ENCODE peak calls at places on chromosomes 6 and 20, in seven cellular contexts. I is HCT116, E is SK-N-SH, K is H1, X is K562, P is HepG2, M is GM12878. S is an unnamed sample.

GRCh38 chr6:47135772-47136171 is 93.6 kb upstream of the ADGRF1 start:
- DNase-seq in I (peak), E (no peak), X (peak), P (peak), M (no peak), K (no peak), S (no peak)

GRCh38 chr20:4946585-4947378 is 54.5 kb downstream of the SLC23A2 start:
- DNase-seq in E (no peak), P (no peak), X (no peak), I (no peak), M (peak), K (no peak), S (no peak)

GRCh38 chr20:63553933-63554290 is at the start of gene FNDC11:
- DNase-seq in M (no peak), X (peak), P (no peak), K (no peak), I (no peak), E (peak), S (no peak)

GRCh38 chr6:163298079-163298807 is 116.3 kb upstream of the QKI start:
- DNase-seq in K (no peak), E (no peak), P (no peak), X (no peak), M (no peak), I (no peak), S (no peak)

GRCh38 chr6:166446146-166446545 is 63.4 kb upstream of the MPC1 start:
- DNase-seq in X (no peak), K (no peak), I (no peak), M (no peak), E (no peak), P (no peak), S (no peak)

GRCh38 chr20:2104236-2104635 is 2.6 kb downstream of the STK35 start:
- DNase-seq in K (no peak), M (no peak), P (no peak), I (no peak), E (no peak), X (no peak), S (no peak)

GRCh38 chr6:56247654-56248122 is 308 bp upstream of the COL21A1 start:
- DNase-seq in I (no peak), X (no peak), E (no peak), P (no peak), M (no peak), K (no peak), S (no peak)

GRCh38 chr6:27894839-27895762 is 17.1 kb downstream of the OR2B2 start:
- DNase-seq in M (peak), E (peak), I (peak), X (peak), K (no peak), P (peak), S (peak)

GRCh38 chr6:3363296-3364025 is 93.4 kb downstream of the SLC22A23 start:
- DNase-seq in I (peak), E (no peak), M (no peak), X (peak), P (peak), K (no peak), S (peak)

GRCh38 chr20:35264755-35265154 is 13.2 kb downstream of the MMP24OS start:
- DNase-seq in E (no peak), X (peak), P (peak), M (no peak), I (no peak), K (no peak), S (peak)

GRCh38 chr20:46823271-46823747 is 71.3 kb upstream of the EYA2 start:
- DNase-seq in E (no peak), X (no peak), I (no peak), K (no peak), M (no peak), P (no peak), S (no peak)

GRCh38 chr6:73823832-73824231 is 127.8 kb downstream of the CD109 start:
- DNase-seq in K (no peak), X (no peak), E (no peak), P (no peak), M (no peak), I (no peak), S (no peak)

GRCh38 chr6:160679402-160679769 is 15.3 kb upstream of the LPA start:
- DNase-seq in I (no peak), X (peak), K (peak), E (peak), M (no peak), P (no peak), S (no peak)

GRCh38 chr20:58655328-58656094 is 4.4 kb downstream of the STX16 start:
- DNase-seq in I (no peak), K (no peak), E (no peak), P (no peak), X (no peak), M (no peak), S (no peak)

GRCh38 chr6:81484251-81484650 is 268.2 kb downstream of the TENT5A start:
- DNase-seq in I (no peak), P (no peak), K (no peak), E (no peak), X (no peak), M (no peak), S (no peak)

GRCh38 chr6:81486234-81486633 is 266.2 kb downstream of the TENT5A start:
- DNase-seq in X (no peak), K (no peak), M (no peak), I (no peak), P (no peak), E (no peak), S (no peak)

GRCh38 chr6:81491486-81492101 is 260.9 kb downstream of the TENT5A start:
- DNase-seq in K (no peak), X (no peak), P (peak), M (no peak), I (no peak), E (no peak), S (no peak)

GRCh38 chr6:81485395-81485794 is 267.1 kb downstream of the TENT5A start:
- DNase-seq in M (no peak), P (no peak), X (no peak), I (no peak), K (no peak), E (no peak), S (no peak)

GRCh38 chr6:81487489-81487888 is 265.0 kb downstream of the TENT5A start:
- DNase-seq in P (no peak), K (no peak), X (no peak), M (no peak), E (no peak), I (no peak), S (peak)
- TF ChIP-seq JUND in P (no peak), K (no peak), X (no peak), M (no peak), E (no peak), I (no peak), S (no peak)

DNA sequence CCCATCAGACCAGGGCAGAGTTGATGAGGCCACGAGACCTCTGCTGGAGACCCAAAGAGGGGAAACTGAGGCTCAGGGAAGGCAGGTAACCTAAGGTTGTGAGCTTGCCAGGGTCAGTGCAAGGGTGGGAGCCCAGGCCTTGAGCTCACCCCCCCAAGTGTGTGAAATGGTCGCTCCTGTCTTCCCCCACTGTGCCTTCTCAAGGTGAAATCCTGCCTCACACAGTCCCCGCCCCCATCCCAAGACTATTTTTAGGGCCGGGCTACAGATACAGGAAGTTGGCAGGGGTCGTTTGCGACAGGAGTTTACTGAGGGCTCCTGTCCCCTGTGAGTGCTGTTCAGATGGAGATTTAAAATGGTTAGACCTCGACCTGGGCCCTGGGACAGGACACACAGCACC is 18.7 kb upstream of the GATA5 start:
- DNase-seq in M (no peak), K (no peak), X (peak), P (no peak), E (no peak), I (no peak), S (no peak)
- TF ChIP-seq JUND in M (no peak), K (no peak), X (no peak), P (no peak), E (no peak), I (no peak), S (no peak)

DNA sequence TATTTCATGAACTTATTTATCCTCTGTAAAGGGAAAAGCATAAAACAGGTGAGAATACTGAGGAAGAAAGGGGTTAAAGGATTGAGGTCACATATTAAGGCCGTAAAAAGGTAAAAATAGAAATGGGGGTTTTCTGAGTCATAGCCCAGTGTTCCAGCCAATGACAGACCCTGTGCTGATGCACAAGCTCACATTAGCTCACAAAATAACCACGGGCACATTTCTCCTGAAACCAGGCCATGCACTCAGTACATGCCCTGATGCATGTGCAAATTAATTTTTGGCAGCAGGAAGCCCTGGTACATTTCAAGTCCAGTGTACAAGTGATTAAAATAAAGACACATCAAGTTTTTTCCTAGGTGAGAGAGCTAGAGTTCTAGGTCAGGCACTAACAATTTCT is 194.4 kb downstream of the TMEM200A start:
- DNase-seq in M (no peak), K (no peak), P (no peak), X (no peak), E (no peak), I (no peak), S (no peak)
- TF ChIP-seq JUND in M (no peak), K (no peak), P (no peak), X (no peak), E (no peak), I (no peak), S (no peak)

GRCh38 chr20:37714973-37715657 is 21.3 kb downstream of the CTNNBL1 start:
- DNase-seq in M (no peak), E (no peak), I (no peak), P (no peak), K (no peak), X (no peak), S (peak)
- TF ChIP-seq JUND in M (no peak), E (no peak), I (no peak), P (no peak), K (no peak), X (no peak), S (no peak)

GRCh38 chr20:36624068-36624813 is 18.7 kb downstream of the RAB5IF start:
- DNase-seq in X (no peak), P (peak), I (no peak), E (no peak), M (no peak), K (no peak), S (no peak)

GRCh38 chr20:36624925-36625324 is 19.3 kb downstream of the RAB5IF start:
- DNase-seq in E (no peak), K (no peak), I (no peak), P (no peak), X (no peak), M (no peak), S (no peak)

GRCh38 chr20:36629719-36630340 is 16.2 kb downstream of the SLA2 start:
- DNase-seq in M (no peak), X (no peak), K (no peak), I (no peak), P (no peak), E (no peak), S (no peak)

GRCh38 chr20:36631651-36632050 is 14.3 kb downstream of the SLA2 start:
- DNase-seq in X (no peak), I (no peak), P (no peak), K (no peak), M (no peak), E (no peak), S (no peak)

GRCh38 chr20:36628076-36628475 is 17.9 kb downstream of the SLA2 start:
- DNase-seq in P (peak), M (no peak), K (no peak), X (no peak), I (no peak), E (no peak), S (no peak)
- TF ChIP-seq JUND in P (no peak), M (no peak), K (no peak), X (no peak), I (no peak), E (no peak), S (no peak)